ENCODE peak calls at places on chromosomes 5 and 9, in four cellular contexts. F is tibial nerve, L is nephron progenitor cell, D is HFFc6. U is an unnamed sample.

GRCh38 chr9:90915693-90916092 is 114.1 kb downstream of the SYK start:
- DNase-seq in F (no peak), L (peak; percentile 30), D (no peak), U (peak; percentile 35)

GRCh38 chr9:107542401-107542800 is 52.8 kb upstream of the KLF4 start:
- DNase-seq in F (no peak), L (no peak), D (no peak), U (no peak)

GRCh38 chr9:131027872-131028179 is 18.9 kb downstream of the LAMC3 start:
- DNase-seq in F (no peak), L (no peak), D (no peak), U (no peak)

GRCh38 chr9:76353280-76353679 is 40.9 kb downstream of the RFK start:
- DNase-seq in F (no peak), L (no peak), D (no peak), U (no peak)

GRCh38 chr5:163473613-163474243 is 13.3 kb downstream of the HMMR start:
- DNase-seq in F (no peak), L (no peak), D (no peak), U (no peak)

GRCh38 chr9:115941561-115942315 is 211.9 kb upstream of the PAPPA start:
- DNase-seq in F (no peak), L (no peak), D (no peak), U (no peak)

GRCh38 chr5:132205385-132206125 is 22.1 kb downstream of the P4HA2 start:
- DNase-seq in F (peak; percentile 2), L (no peak), D (no peak), U (peak; percentile 62)

GRCh38 chr5:107572800-107573368 is 97.9 kb downstream of the EFNA5 start:
- DNase-seq in F (no peak), L (no peak), D (no peak), U (no peak)

GRCh38 chr9:88087906-88088305 is 50.4 kb downstream of the SPATA31C2 start:
- DNase-seq in F (no peak), L (no peak), D (no peak), U (no peak)

GRCh38 chr5:142432369-142432863 is 107.6 kb upstream of the SPRY4 start:
- DNase-seq in F (no peak), L (no peak), D (no peak), U (no peak)

GRCh38 chr5:73684691-73685090 is 58.7 kb downstream of the ARHGEF28 start:
- DNase-seq in F (no peak), L (no peak), D (no peak), U (no peak)

GRCh38 chr5:73867344-73868335 is 241.6 kb downstream of the ARHGEF28 start:
- DNase-seq in F (no peak), L (no peak), D (peak; percentile 60), U (no peak)

GRCh38 chr9:29826421-29826820 is 2253.1 kb upstream of the C9orf72 start:
- DNase-seq in F (no peak), L (no peak), D (no peak), U (no peak)

GRCh38 chr5:50655810-50656205 is 10.6 kb upstream of the PARP8 start:
- DNase-seq in F (no peak), L (no peak), D (no peak), U (no peak)

GRCh38 chr9:27414215-27414731 is 109.8 kb upstream of the IFNK start:
- DNase-seq in F (no peak), L (no peak), D (no peak), U (no peak)

GRCh38 chr9:134390537-134390936 is 64.3 kb downstream of the RXRA start:
- DNase-seq in F (no peak), L (no peak), D (no peak), U (peak; percentile 83)

GRCh38 chr9:109953813-109954489 is 174.0 kb downstream of the PALM2AKAP2 start:
- DNase-seq in F (no peak), L (no peak), D (no peak), U (no peak)
- TF ChIP-seq CTCF in F (no peak), L (no peak), D (peak; percentile 40), U (peak; percentile 12)

GRCh38 chr9:754150-754931 is 87.2 kb upstream of the DMRT1 start:
- DNase-seq in F (no peak), L (no peak), D (no peak), U (no peak)
- TF ChIP-seq CTCF in F (no peak), L (no peak), D (no peak), U (no peak)

DNA sequence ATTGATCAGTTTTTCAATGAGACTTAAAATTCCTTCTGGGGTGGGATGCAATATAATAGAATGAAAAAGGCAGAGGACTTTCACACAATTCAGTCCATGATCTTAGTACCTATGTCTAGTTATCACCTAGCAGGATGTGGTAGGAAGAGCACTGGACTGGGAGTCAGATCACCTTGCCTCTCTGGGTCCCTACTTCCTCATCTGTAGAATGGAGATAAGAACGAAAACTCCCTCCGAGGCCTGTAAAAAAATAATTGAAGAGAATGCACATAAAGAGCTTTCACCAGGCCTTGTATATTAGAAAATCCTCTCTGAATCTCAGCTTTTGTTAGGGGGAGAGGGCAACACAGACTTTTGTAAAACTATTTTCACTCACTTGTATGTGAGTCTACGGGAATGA is 681 bp upstream of the TMEFF1 start:
- DNase-seq in F (no peak), L (no peak), D (no peak), U (no peak)
- TF ChIP-seq CTCF in F (no peak), L (no peak), D (no peak), U (no peak)

DNA sequence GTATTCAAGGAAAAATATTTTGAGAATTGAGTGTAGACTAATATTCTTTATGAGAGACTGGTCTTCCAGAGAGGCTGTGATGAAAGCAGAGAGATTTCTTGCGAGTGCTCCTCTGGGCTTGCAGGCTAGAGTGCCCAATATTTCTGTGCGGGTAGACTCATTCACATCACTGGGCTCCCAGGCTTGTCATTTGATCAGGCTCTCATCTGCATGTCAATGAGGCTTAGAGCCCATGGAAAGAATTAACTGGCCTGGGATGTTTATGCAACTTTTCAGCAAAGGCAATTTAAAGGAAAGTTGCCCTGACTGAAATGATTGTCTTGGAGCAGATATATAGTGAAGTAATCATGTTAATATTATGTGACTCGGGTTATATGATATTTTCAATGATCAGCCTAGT is 42.3 kb downstream of the SNCAIP start:
- DNase-seq in F (no peak), L (no peak), D (no peak), U (no peak)
- TF ChIP-seq CTCF in F (no peak), L (no peak), D (no peak), U (no peak)

DNA sequence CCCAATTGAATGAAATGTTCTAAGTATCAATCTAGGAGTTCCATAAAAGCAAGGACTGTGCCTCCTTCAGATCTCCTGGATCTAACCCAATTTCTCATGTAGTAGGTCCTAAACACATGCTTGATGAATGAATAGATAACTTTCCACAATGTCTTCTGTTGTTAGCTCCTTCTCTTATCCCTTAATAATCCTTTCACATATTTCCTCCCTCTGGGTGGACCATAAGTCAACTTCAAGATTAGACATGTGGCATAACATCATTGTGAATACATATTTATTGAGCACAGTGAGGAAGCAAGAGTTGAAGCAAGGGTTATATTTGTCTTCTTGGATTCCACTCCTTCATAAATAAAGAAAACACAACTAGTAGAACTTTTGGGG is 108.6 kb upstream of the EGFLAM start:
- DNase-seq in F (no peak), L (no peak), D (no peak), U (no peak)
- TF ChIP-seq CTCF in F (no peak), L (no peak), D (no peak), U (no peak)

GRCh38 chr9:97502984-97503861 is 1.8 kb downstream of the TMOD1 start:
- DNase-seq in F (no peak), L (no peak), D (no peak), U (peak; percentile 39)
- TF ChIP-seq CTCF in F (no peak), L (no peak), D (peak; percentile 29), U (no peak)

DNA sequence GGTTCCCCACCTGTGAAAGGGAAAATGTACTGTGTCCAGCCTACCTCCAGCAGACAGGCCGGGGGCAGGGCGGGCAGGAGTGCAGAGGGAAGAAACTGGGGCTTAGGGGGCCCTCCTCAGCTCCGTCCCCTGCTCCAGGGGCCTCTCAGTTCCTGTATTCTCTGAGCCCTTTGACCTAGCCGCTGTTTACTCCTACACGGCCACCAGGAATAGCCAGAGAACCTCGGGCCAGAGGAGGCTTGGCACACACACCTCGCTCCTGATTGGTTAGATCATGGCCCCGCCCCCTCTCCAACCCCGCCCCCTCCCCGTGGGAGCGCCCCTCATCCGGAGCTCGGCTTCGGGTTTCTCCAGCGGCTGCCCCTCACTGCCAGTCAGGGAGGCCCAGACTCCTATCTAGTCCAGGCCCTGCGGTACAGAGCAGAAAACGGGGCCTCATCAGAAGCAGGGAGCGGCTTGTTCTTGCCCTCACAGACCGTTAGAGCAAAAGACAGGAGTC is 2.2 kb downstream of the ST6GALNAC6 start:
- DNase-seq in F (peak; percentile 90), L (peak; percentile 89), D (peak; percentile 35), U (peak; percentile 80)
- TF ChIP-seq CTCF in F (no peak), L (no peak), D (no peak), U (no peak)

GRCh38 chr9:121620777-121621437 is 30.5 kb upstream of the DAB2IP start:
- DNase-seq in F (no peak), L (no peak), D (no peak), U (peak; percentile 48)
- TF ChIP-seq CTCF in F (no peak), L (peak; percentile 57), D (peak; percentile 71), U (peak; percentile 30)

GRCh38 chr5:125578551-125578950 is 832.1 kb upstream of the ZNF608 start:
- DNase-seq in F (no peak), L (no peak), D (no peak), U (no peak)

GRCh38 chr5:125576823-125577222 is 830.4 kb upstream of the ZNF608 start:
- DNase-seq in F (no peak), L (no peak), D (no peak), U (no peak)

GRCh38 chr5:125575561-125576504 is 829.4 kb upstream of the ZNF608 start:
- DNase-seq in F (no peak), L (peak; percentile 35), D (no peak), U (no peak)
- TF ChIP-seq CTCF in F (no peak), L (no peak), D (no peak), U (no peak)

U was measured in GM20000.